ENCODE peak calls at places on chromosomes 16 and 17, in ten cellular contexts. J, G, S, X, Z, U, O, B, T and P are unnamed samples.

GRCh38 chr16:31467151-31467550 is 4.8 kb upstream of the TGFB1I1 start:
- DNase-seq in Z (no peak), J (no peak), T (peak; percentile 29), S (no peak), B (no peak), O (no peak), G (no peak), X (no peak), U (no peak), P (no peak)

GRCh38 chr17:75151893-75152292 is 2.4 kb downstream of the JPT1 start:
- DNase-seq in Z (no peak), J (no peak), O (peak; percentile 21), T (no peak), B (no peak), X (no peak), G (peak; percentile 53), U (peak; percentile 49), S (peak; percentile 4), P (no peak)

GRCh38 chr17:63402808-63403207 is 43.3 kb downstream of the CYB561 start:
- DNase-seq in S (no peak), G (peak; percentile 82), B (no peak), X (no peak), O (no peak), J (no peak), T (no peak), Z (no peak), U (no peak), P (no peak)

GRCh38 chr16:64975821-64976220 is 146.0 kb downstream of the CDH11 start:
- DNase-seq in B (no peak), O (no peak), T (no peak), X (no peak), U (no peak), J (no peak), S (no peak), Z (no peak), G (no peak), P (no peak)

GRCh38 chr17:78670850-78671291 is 93.7 kb upstream of the DNAH17 start:
- DNase-seq in T (no peak), X (no peak), G (no peak), O (no peak), Z (no peak), S (no peak), U (no peak), B (no peak), J (no peak), P (no peak)

GRCh38 chr17:49583889-49584288 is 8.2 kb downstream of the NXPH3 start:
- DNase-seq in T (no peak), J (no peak), O (no peak), Z (no peak), X (no peak), B (no peak), S (no peak), U (no peak), G (no peak), P (no peak)

GRCh38 chr16:27685802-27686201 is 135.9 kb downstream of the KATNIP start:
- DNase-seq in J (no peak), O (no peak), T (no peak), U (no peak), S (no peak), G (peak; percentile 36), Z (no peak), X (no peak), B (no peak), P (no peak)

GRCh38 chr16:14309906-14310305 is 238.8 kb downstream of the MRTFB start:
- DNase-seq in X (no peak), O (peak; percentile 75), B (no peak), U (no peak), Z (no peak), S (no peak), J (no peak), T (no peak), G (peak; percentile 83), P (no peak)

GRCh38 chr17:492015-492399 is 139.4 kb upstream of the RPH3AL start:
- DNase-seq in B (no peak), T (no peak), U (no peak), Z (no peak), X (no peak), G (no peak), O (no peak), J (no peak), S (no peak), P (no peak)